ENCODE peak calls at places on chromosomes 7 and 10, in six cellular contexts. I is lower lobe of right lung, A is GM12865, S is osteoblast, C is AG04450, B is brain microvascular endothelial cell. J is an unnamed sample.

GRCh38 chr10:118590334-118590733 is 5.1 kb downstream of the PRLHR start:
- DNase-seq in I (peak), A (no peak), S (no peak), C (no peak), B (no peak), J (no peak)

GRCh38 chr10:18381679-18382078 is 241.5 kb downstream of the CACNB2 start:
- DNase-seq in I (no peak), A (no peak), S (no peak), C (no peak), B (no peak), J (no peak)

GRCh38 chr7:2100278-2101205 is 132.2 kb downstream of the MAD1L1 start:
- DNase-seq in I (no peak), A (peak), S (no peak), C (no peak), B (no peak), J (peak)

GRCh38 chr10:3365630-3366029 is 193.0 kb upstream of the PITRM1 start:
- DNase-seq in I (no peak), A (no peak), S (no peak), C (no peak), B (no peak), J (no peak)

GRCh38 chr10:72171175-72171630 is 44.6 kb upstream of the ANAPC16 start:
- DNase-seq in I (peak), A (no peak), S (peak), C (no peak), B (peak), J (no peak)

GRCh38 chr7:21099955-21100354 is 313.3 kb upstream of the SP8 start:
- DNase-seq in I (no peak), A (no peak), S (no peak), C (no peak), B (no peak), J (no peak)

GRCh38 chr7:67447297-67447696 is 450.7 kb downstream of the TYW1 start:
- DNase-seq in I (no peak), A (no peak), S (no peak), C (no peak), B (no peak), J (no peak)

GRCh38 chr7:122884186-122884585 is 2.1 kb downstream of the CADPS2 start:
- DNase-seq in I (no peak), A (no peak), S (no peak), C (no peak), B (no peak), J (no peak)

GRCh38 chr7:27945356-27945755 is 205.4 kb downstream of the TAX1BP1 start:
- DNase-seq in I (no peak), A (no peak), S (no peak), C (no peak), B (no peak), J (no peak)

GRCh38 chr7:93442478-93443224 is 131.9 kb downstream of the CALCR start:
- DNase-seq in I (no peak), A (peak), S (peak), C (no peak), B (peak), J (peak)

GRCh38 chr7:131538791-131539179 is 17.6 kb downstream of the PODXL start:
- DNase-seq in I (no peak), A (no peak), S (peak), C (no peak), B (no peak), J (no peak)

GRCh38 chr7:20310963-20311742 is 19.5 kb upstream of the ITGB8 start:
- DNase-seq in I (no peak), A (peak), S (no peak), C (no peak), B (peak), J (peak)

GRCh38 chr10:97454330-97455036 is 8.5 kb downstream of the ZDHHC16 start:
- DNase-seq in I (no peak), A (no peak), S (no peak), C (no peak), B (no peak), J (peak)

GRCh38 chr10:33661580-33662269 is 327.3 kb upstream of the NRP1 start:
- DNase-seq in I (peak), A (peak), S (peak), C (no peak), B (peak), J (no peak)

GRCh38 chr10:125003901-125004467 is 62.1 kb downstream of the ZRANB1 start:
- DNase-seq in I (peak), A (no peak), S (no peak), C (no peak), B (no peak), J (no peak)

GRCh38 chr10:56178210-56178609 is 182.8 kb downstream of the ZWINT start:
- DNase-seq in I (no peak), A (no peak), S (no peak), C (no peak), B (no peak), J (no peak)

GRCh38 chr7:155343150-155343549 is 45.5 kb downstream of the INSIG1 start:
- DNase-seq in I (no peak), A (no peak), S (no peak), C (no peak), B (no peak), J (no peak)

GRCh38 chr7:105790996-105791395 is 85.4 kb downstream of the ATXN7L1 start:
- DNase-seq in I (no peak), A (no peak), S (no peak), C (no peak), B (no peak), J (no peak)

GRCh38 chr7:22860784-22861482 is 38.3 kb upstream of the TOMM7 start:
- DNase-seq in I (no peak), A (peak), S (no peak), C (no peak), B (peak), J (peak)

GRCh38 chr10:59561397-59562121 is 148.1 kb downstream of the SLC16A9 start:
- DNase-seq in I (no peak), A (no peak), S (peak), C (no peak), B (peak), J (no peak)

GRCh38 chr10:32943854-32944661 is 14.0 kb downstream of the ITGB1 start:
- DNase-seq in I (peak), A (no peak), S (no peak), C (no peak), B (no peak), J (no peak)

GRCh38 chr10:132452216-132452650 is 55.2 kb downstream of the PWWP2B start:
- DNase-seq in I (peak), A (no peak), S (peak), C (no peak), B (no peak), J (peak)

GRCh38 chr10:27995311-27995710 is 3.6 kb downstream of the ODAD2 start:
- DNase-seq in I (no peak), A (no peak), S (no peak), C (no peak), B (no peak), J (no peak)

GRCh38 chr10:33818343-33818742 is 483.9 kb upstream of the NRP1 start:
- DNase-seq in I (no peak), A (no peak), S (no peak), C (no peak), B (no peak), J (no peak)

GRCh38 chr10:27529010-27529783 is 25.1 kb downstream of the RAB18 start:
- DNase-seq in I (no peak), A (no peak), S (no peak), C (no peak), B (no peak), J (no peak)

GRCh38 chr10:46050956-46051355 is 4.9 kb upstream of the MSMB start:
- DNase-seq in I (no peak), A (peak), S (no peak), C (no peak), B (no peak), J (no peak)

GRCh38 chr7:4274286-4274685 is 407.8 kb upstream of the FOXK1 start:
- DNase-seq in I (no peak), A (no peak), S (no peak), C (no peak), B (no peak), J (no peak)

GRCh38 chr10:102452672-102453340 is 1.5 kb upstream of the C10orf95 start:
- DNase-seq in I (peak), A (peak), S (peak), C (no peak), B (peak), J (peak)

DNA sequence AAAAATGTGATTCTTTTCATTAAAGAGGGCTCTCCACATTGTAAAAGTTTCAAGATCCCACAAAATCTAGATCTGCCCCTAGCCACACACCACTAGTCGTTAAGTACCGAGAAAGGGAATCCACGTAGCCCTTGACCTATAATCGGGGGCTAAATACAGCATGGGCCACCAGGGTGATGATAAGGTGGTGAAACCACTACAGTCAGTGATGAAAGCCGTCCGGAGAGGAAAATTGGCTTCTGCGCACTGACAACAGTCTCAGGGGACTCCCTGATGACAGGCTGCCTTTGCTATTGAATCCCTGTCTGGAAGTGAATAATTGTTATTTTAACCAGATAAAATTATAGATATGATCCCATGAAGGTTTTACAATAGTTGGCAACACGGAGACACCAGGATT is 4.6 kb downstream of the TECTB start:
- DNase-seq in I (no peak), A (no peak), S (no peak), C (no peak), B (no peak), J (no peak)
- TF ChIP-seq CTCF in I (no peak), A (no peak), S (no peak), C (no peak), B (no peak), J (no peak)

DNA sequence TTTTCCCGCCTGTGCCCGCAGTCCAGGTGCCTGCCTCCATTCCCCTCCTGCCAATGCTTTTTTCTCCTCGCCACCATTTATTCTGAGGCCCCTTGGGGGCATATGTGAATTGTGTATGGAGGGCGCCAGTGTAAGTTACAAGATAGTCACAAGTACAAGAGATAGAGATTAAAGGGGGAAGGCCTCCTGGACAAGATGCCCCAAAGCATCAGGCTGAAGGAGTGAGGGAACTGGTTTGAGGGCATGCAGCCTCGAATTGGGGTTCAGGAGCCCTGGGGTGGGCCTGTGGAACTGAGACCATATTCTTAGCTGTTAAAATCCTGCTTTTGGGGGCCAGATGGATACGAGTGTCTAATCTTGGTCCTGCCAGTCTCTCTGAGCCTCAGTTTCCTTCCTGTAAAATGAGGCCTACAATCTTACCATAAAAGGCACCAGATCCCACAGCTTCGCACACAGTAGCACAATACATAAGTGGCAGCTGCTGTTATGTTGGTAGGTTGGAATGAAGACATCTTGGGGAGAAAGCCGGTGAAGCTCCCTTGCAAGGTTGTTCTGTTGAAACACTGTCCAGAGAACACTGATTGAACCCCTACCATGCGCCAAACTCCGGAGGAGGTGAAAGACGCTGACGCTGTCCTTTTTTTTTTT is 545 bp upstream of the COMTD1 start:
- DNase-seq in I (no peak), A (no peak), S (no peak), C (no peak), B (no peak), J (no peak)
- TF ChIP-seq CTCF in I (peak), A (no peak), S (no peak), C (no peak), B (no peak), J (peak)

GRCh38 chr10:79186742-79187544 is 118.2 kb downstream of the ZMIZ1 start:
- DNase-seq in I (peak), A (no peak), S (no peak), C (no peak), B (no peak), J (no peak)
- TF ChIP-seq CTCF in I (no peak), A (no peak), S (no peak), C (no peak), B (peak), J (no peak)

DNA sequence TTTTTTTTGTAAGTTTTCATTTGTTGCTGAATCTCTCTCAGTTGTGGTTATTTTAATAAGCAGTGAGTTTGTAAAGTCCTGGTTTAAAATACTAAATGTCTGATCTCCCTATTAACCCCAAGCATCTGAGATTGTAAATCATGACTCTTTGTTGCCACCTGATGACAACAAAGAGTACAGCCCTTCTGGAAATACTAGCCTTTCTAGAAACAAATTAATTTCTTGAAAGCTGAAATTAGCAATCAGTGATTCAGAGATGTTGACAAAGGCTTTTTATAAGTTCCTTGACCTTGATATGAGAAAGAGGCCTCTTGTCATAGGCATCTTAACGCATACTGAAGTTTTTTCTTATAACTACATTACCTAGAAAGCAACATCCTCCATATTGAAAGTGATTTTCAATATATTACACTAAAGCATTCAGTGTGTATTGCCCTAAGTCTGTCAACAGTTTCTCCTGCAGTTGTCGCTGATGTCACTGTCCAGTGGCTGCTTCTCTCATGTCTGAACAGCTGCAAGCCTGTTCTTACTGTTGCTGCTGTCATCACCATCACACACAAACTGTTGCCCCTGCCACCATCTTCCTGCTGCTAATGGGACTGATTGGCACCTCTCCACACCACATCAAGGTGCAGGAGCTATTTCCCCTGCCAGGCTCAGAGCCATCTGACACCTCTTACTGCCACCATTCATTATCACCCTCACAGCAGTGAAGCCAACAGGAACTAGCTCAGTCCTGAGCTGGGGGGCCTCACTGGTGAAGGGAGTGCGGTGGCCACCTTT is 95.1 kb upstream of the LRGUK start:
- DNase-seq in I (no peak), A (no peak), S (peak), C (no peak), B (no peak), J (peak)
- TF ChIP-seq CTCF in I (no peak), A (no peak), S (no peak), C (no peak), B (no peak), J (no peak)

J was measured in activated CD8-positive, alpha-beta T cell treated with anti-CD3 and anti-CD28 coated beads for 36 hours.